ENCODE peak calls at places on chromosomes 16 and 17, in ten cellular contexts. Y, O, U, G, A, I, W, J, R and S are unnamed samples.

GRCh38 chr16:253833-254232 is 19.2 kb downstream of the FAM234A start:
- DNase-seq in I (no peak), G (no peak), R (no peak), W (no peak), Y (no peak), A (no peak), O (peak; percentile 12), J (no peak), U (no peak), S (no peak)

GRCh38 chr16:69514366-69514765 is 51.4 kb upstream of the NFAT5 start:
- DNase-seq in I (no peak), O (no peak), Y (no peak), G (no peak), J (no peak), W (no peak), U (no peak), A (no peak), R (no peak), S (no peak)

GRCh38 chr17:69609495-69610315 is 195.2 kb downstream of the MAP2K6 start:
- DNase-seq in Y (peak; percentile 7), J (peak; percentile 42), W (no peak), O (peak; percentile 34), I (no peak), R (peak; percentile 28), A (peak; percentile 20), U (peak; percentile 33), G (no peak), S (no peak)

GRCh38 chr17:44677136-44677535 is 12.4 kb downstream of the CCDC43 start:
- DNase-seq in J (peak; percentile 39), G (no peak), O (no peak), I (no peak), A (no peak), W (no peak), Y (no peak), R (no peak), U (no peak), S (no peak)

GRCh38 chr16:74936902-74937560 is 47.9 kb downstream of the WDR59 start:
- DNase-seq in I (peak; percentile 72), R (no peak), A (no peak), W (no peak), J (peak; percentile 72), U (peak; percentile 88), O (no peak), Y (no peak), G (no peak), S (no peak)

GRCh38 chr17:61451538-61452300 is 503 bp upstream of the TBX4 start:
- DNase-seq in A (no peak), J (no peak), G (no peak), W (no peak), O (peak; percentile 39), U (no peak), I (no peak), R (no peak), Y (no peak), S (no peak)

GRCh38 chr16:48282636-48283263 is 35.4 kb upstream of the ABCC11 start:
- DNase-seq in Y (no peak), A (no peak), U (no peak), J (peak; percentile 76), O (no peak), W (no peak), I (no peak), G (no peak), R (no peak), S (no peak)

GRCh38 chr16:47750371-47750770 is 289.2 kb downstream of the PHKB start:
- DNase-seq in G (no peak), Y (no peak), U (no peak), W (no peak), O (no peak), R (no peak), A (no peak), I (no peak), J (no peak), S (no peak)

GRCh38 chr17:74126959-74127358 is 76.5 kb upstream of the RPL38 start:
- DNase-seq in G (no peak), A (no peak), O (no peak), Y (no peak), W (no peak), J (no peak), I (no peak), U (no peak), R (no peak), S (no peak)

GRCh38 chr17:74431568-74432483 is at the start of gene GPRC5C:
- DNase-seq in O (peak; percentile 54), R (peak; percentile 86), J (peak; percentile 76), U (no peak), W (peak; percentile 95), Y (peak; percentile 84), I (no peak), G (peak; percentile 75), A (peak; percentile 83), S (no peak)

GRCh38 chr17:45144199-45145034 is 3.9 kb upstream of the HEXIM1 start:
- DNase-seq in I (no peak), R (peak; percentile 49), G (peak; percentile 73), U (no peak), A (no peak), Y (no peak), W (peak; percentile 54), J (no peak), O (no peak), S (peak; percentile 87)

GRCh38 chr16:50372611-50373344 is 4.0 kb upstream of the BRD7 start:
- DNase-seq in U (no peak), W (no peak), J (peak; percentile 41), G (peak; percentile 64), Y (no peak), O (no peak), I (no peak), R (no peak), A (peak; percentile 32), S (no peak)

GRCh38 chr17:9837551-9838471 is 12.1 kb downstream of the GLP2R start:
- DNase-seq in Y (no peak), G (peak; percentile 58), A (peak; percentile 58), R (peak; percentile 79), I (peak; percentile 38), J (peak; percentile 95), U (peak; percentile 9), O (no peak), W (no peak), S (no peak)

GRCh38 chr16:17104654-17105053 is 366.1 kb downstream of the XYLT1 start:
- DNase-seq in O (no peak), J (no peak), Y (no peak), A (no peak), R (no peak), G (no peak), W (no peak), I (no peak), U (no peak), S (no peak)

GRCh38 chr17:75365009-75365930 is 40.2 kb downstream of the GRB2 start:
- DNase-seq in J (no peak), G (no peak), Y (no peak), W (no peak), U (no peak), A (no peak), O (no peak), R (no peak), I (no peak), S (no peak)

GRCh38 chr16:765971-766819 is 5.7 kb downstream of the MSLN start:
- DNase-seq in A (no peak), U (no peak), G (no peak), W (no peak), Y (no peak), I (no peak), O (no peak), J (no peak), R (no peak), S (peak; percentile 78)

GRCh38 chr16:67304006-67304405 is 22.5 kb downstream of the KCTD19 start:
- DNase-seq in R (no peak), J (no peak), W (no peak), O (no peak), A (no peak), G (no peak), Y (no peak), U (no peak), I (no peak), S (no peak)

GRCh38 chr16:61382435-61382834 is 653.8 kb downstream of the CDH8 start:
- DNase-seq in A (no peak), O (no peak), J (no peak), W (no peak), R (no peak), I (no peak), G (no peak), Y (no peak), U (no peak), S (no peak)

GRCh38 chr16:85286970-85287814 is 174.9 kb upstream of the CIBAR2 start:
- DNase-seq in R (no peak), I (no peak), Y (no peak), J (peak; percentile 26), O (no peak), G (peak; percentile 69), A (no peak), W (no peak), U (peak; percentile 23), S (no peak)
- TF ChIP-seq CTCF in R (no peak), I (no peak), Y (no peak), J (no peak), O (no peak), G (no peak), A (no peak), W (no peak), U (peak; percentile 30), S (peak; percentile 50)

GRCh38 chr17:62724398-62725146 is 83.5 kb downstream of the MARCHF10 start:
- DNase-seq in I (no peak), O (no peak), Y (no peak), U (no peak), R (no peak), W (no peak), J (no peak), A (peak; percentile 81), G (no peak), S (no peak)
- TF ChIP-seq CTCF in I (no peak), O (no peak), Y (no peak), U (no peak), R (no peak), W (no peak), J (no peak), A (no peak), G (no peak), S (no peak)

DNA sequence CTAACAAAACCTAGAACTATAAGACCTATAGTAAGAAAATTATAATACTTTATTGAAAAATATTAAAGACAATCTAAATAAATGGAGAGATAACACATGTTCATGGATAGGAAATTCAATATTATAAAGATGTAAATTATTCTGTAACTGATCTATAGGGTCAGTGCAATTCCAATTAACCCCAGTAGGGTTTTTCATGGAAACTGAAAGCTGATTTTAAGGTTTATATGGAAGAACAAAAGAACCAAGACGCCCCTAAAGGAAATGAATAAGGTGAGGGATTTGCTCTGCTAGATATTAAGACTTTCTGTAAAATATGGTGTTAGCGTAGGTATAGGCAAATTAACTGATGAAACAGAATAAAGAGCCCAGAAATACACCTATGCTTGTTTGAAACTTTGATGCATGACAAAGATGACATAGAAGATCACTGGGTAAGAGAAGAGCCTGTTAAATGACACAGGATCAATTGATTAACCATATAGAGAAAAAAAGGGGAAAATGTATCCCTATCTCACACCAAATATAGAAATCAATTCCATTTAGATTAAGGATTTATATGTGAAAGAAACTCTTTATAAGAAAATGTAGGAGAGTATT is 3.0 kb downstream of the ICAM2 start:
- DNase-seq in I (no peak), J (no peak), R (no peak), G (no peak), U (no peak), A (no peak), O (no peak), W (no peak), Y (no peak), S (no peak)
- TF ChIP-seq CTCF in I (peak; percentile 11), J (peak; percentile 38), R (no peak), G (no peak), U (no peak), A (no peak), O (peak; percentile 83), W (no peak), Y (peak; percentile 35), S (peak; percentile 43)

GRCh38 chr17:68020451-68020779 is 15.1 kb upstream of the KPNA2 start:
- DNase-seq in Y (no peak), O (no peak), G (no peak), J (no peak), W (no peak), U (no peak), A (no peak), R (no peak), I (no peak), S (no peak)
- TF ChIP-seq CTCF in Y (no peak), O (no peak), G (no peak), J (no peak), W (no peak), U (no peak), A (no peak), R (no peak), I (no peak), S (no peak)